ENCODE peak calls at places on chromosome 7, in ten cellular contexts. One of them, this sample, is unnamed.

GRCh38 chr7:45176886-45177731 is 19.5 kb downstream of the RAMP3 start:
- DNase-seq in A549: no peak
- DNase-seq in suprapubic skin: peak; percentile 46
- DNase-seq in stomach: no peak
- DNase-seq in HCT116: no peak
- DNase-seq in K562: no peak
- DNase-seq in spleen: peak; percentile 63
- DNase-seq in ovary: no peak
- DNase-seq in erythroblast: no peak
- DNase-seq in GM12891: no peak
- DNase-seq in this sample: no peak

GRCh38 chr7:119438315-119438714 is 834.7 kb upstream of the KCND2 start:
- DNase-seq in A549: no peak
- DNase-seq in suprapubic skin: no peak
- DNase-seq in stomach: no peak
- DNase-seq in HCT116: no peak
- DNase-seq in K562: no peak
- DNase-seq in spleen: no peak
- DNase-seq in ovary: no peak
- DNase-seq in erythroblast: no peak
- DNase-seq in GM12891: no peak
- DNase-seq in this sample: no peak

GRCh38 chr7:26449175-26450165 is 157.8 kb downstream of the SNX10 start:
- DNase-seq in A549: peak; percentile 10
- DNase-seq in suprapubic skin: no peak
- DNase-seq in stomach: no peak
- DNase-seq in HCT116: no peak
- DNase-seq in K562: no peak
- DNase-seq in spleen: no peak
- DNase-seq in ovary: no peak
- DNase-seq in erythroblast: no peak
- DNase-seq in GM12891: no peak
- DNase-seq in this sample: no peak

GRCh38 chr7:29924684-29925083 is 64.9 kb downstream of the SCRN1 start:
- DNase-seq in A549: no peak
- DNase-seq in suprapubic skin: no peak
- DNase-seq in stomach: no peak
- DNase-seq in HCT116: no peak
- DNase-seq in K562: no peak
- DNase-seq in spleen: no peak
- DNase-seq in ovary: no peak
- DNase-seq in erythroblast: no peak
- DNase-seq in GM12891: no peak
- DNase-seq in this sample: no peak

GRCh38 chr7:28755255-28755654 is 202.9 kb downstream of the TRIL start:
- DNase-seq in A549: no peak
- DNase-seq in suprapubic skin: peak; percentile 74
- DNase-seq in stomach: no peak
- DNase-seq in HCT116: no peak
- DNase-seq in K562: no peak
- DNase-seq in spleen: no peak
- DNase-seq in ovary: no peak
- DNase-seq in erythroblast: no peak
- DNase-seq in GM12891: no peak
- DNase-seq in this sample: no peak

GRCh38 chr7:104973227-104973626 is 40.8 kb upstream of the KMT2E start:
- DNase-seq in A549: no peak
- DNase-seq in suprapubic skin: no peak
- DNase-seq in stomach: no peak
- DNase-seq in HCT116: no peak
- DNase-seq in K562: no peak
- DNase-seq in spleen: no peak
- DNase-seq in ovary: no peak
- DNase-seq in erythroblast: no peak
- DNase-seq in GM12891: no peak
- DNase-seq in this sample: no peak

GRCh38 chr7:16985621-16986020 is 103.8 kb upstream of the AGR3 start:
- DNase-seq in A549: no peak
- DNase-seq in suprapubic skin: no peak
- DNase-seq in stomach: no peak
- DNase-seq in HCT116: no peak
- DNase-seq in K562: no peak
- DNase-seq in spleen: no peak
- DNase-seq in ovary: no peak
- DNase-seq in erythroblast: no peak
- DNase-seq in GM12891: no peak
- DNase-seq in this sample: no peak

GRCh38 chr7:473870-474604 is 45.6 kb downstream of the PDGFA start:
- DNase-seq in A549: no peak
- DNase-seq in suprapubic skin: peak; percentile 7
- DNase-seq in stomach: no peak
- DNase-seq in HCT116: no peak
- DNase-seq in K562: no peak
- DNase-seq in spleen: peak; percentile 33
- DNase-seq in ovary: no peak
- DNase-seq in erythroblast: no peak
- DNase-seq in GM12891: no peak
- DNase-seq in this sample: no peak

GRCh38 chr7:35011085-35011484 is 26.2 kb downstream of the DPY19L1 start:
- DNase-seq in A549: no peak
- DNase-seq in suprapubic skin: no peak
- DNase-seq in stomach: no peak
- DNase-seq in HCT116: no peak
- DNase-seq in K562: no peak
- DNase-seq in spleen: no peak
- DNase-seq in ovary: no peak
- DNase-seq in erythroblast: no peak
- DNase-seq in GM12891: no peak
- DNase-seq in this sample: no peak

GRCh38 chr7:80218723-80219122 is 84.1 kb downstream of the GNAI1 start:
- DNase-seq in A549: peak; percentile 40
- DNase-seq in suprapubic skin: no peak
- DNase-seq in stomach: no peak
- DNase-seq in HCT116: peak; percentile 88
- DNase-seq in K562: no peak
- DNase-seq in spleen: no peak
- DNase-seq in ovary: no peak
- DNase-seq in erythroblast: peak; percentile 37
- DNase-seq in GM12891: no peak
- DNase-seq in this sample: no peak

DNA sequence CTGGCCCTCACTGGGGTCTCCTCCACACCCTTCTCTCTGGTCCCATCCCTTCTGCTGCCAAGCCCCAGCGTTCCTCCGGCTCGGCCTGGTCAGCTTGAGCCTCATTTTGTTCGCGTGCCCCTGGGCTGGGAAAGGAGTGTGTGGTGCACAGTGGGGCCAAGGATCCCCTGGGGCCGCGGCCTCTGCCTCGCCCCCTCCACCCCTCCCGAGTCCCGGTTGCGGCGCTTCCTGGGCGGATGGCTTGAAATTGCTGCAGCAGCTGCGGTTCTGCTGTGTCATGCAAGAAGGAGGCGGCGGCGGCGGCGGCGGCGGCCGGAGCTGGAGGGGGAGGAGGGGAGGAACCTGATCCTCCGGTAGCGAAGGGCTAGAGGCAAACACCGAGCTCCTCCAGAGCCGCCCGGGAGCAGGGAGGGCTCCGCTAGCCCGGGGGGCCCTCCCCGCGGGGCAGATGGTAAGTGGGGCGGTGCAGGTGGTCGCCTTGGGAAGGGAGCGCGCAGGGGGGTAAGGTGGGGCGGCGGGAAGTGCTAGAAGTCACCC is 217.9 kb upstream of the MKLN1 start:
- DNase-seq in A549: peak; percentile 74
- DNase-seq in suprapubic skin: peak; percentile 94
- DNase-seq in stomach: peak; percentile 77
- DNase-seq in HCT116: no peak
- DNase-seq in K562: peak; percentile 91
- DNase-seq in spleen: peak; percentile 97
- DNase-seq in ovary: peak; percentile 75
- DNase-seq in erythroblast: peak; percentile 85
- DNase-seq in GM12891: no peak
- DNase-seq in this sample: peak; percentile 48
- TF ChIP-seq POLR2A in A549: peak; percentile 54
- TF ChIP-seq POLR2A in suprapubic skin: peak; percentile 68
- TF ChIP-seq POLR2A in stomach: no peak
- TF ChIP-seq POLR2A in HCT116: no peak
- TF ChIP-seq POLR2A in K562: peak; percentile 85
- TF ChIP-seq POLR2A in spleen: peak; percentile 41
- TF ChIP-seq POLR2A in ovary: peak; percentile 31
- TF ChIP-seq POLR2A in erythroblast: peak; percentile 29
- TF ChIP-seq POLR2A in GM12891: no peak
- TF ChIP-seq POLR2A in this sample: peak; percentile 48

GRCh38 chr7:56079450-56080185 is 13.1 kb downstream of the PHKG1 start:
- DNase-seq in A549: no peak
- DNase-seq in suprapubic skin: peak; percentile 87
- DNase-seq in stomach: peak; percentile 78
- DNase-seq in HCT116: no peak
- DNase-seq in K562: no peak
- DNase-seq in spleen: peak; percentile 74
- DNase-seq in ovary: peak; percentile 78
- DNase-seq in erythroblast: no peak
- DNase-seq in GM12891: no peak
- DNase-seq in this sample: no peak

GRCh38 chr7:56077681-56078080 is 13.6 kb downstream of the SUMF2 start:
- DNase-seq in A549: no peak
- DNase-seq in suprapubic skin: peak; percentile 33
- DNase-seq in stomach: no peak
- DNase-seq in HCT116: no peak
- DNase-seq in K562: no peak
- DNase-seq in spleen: peak; percentile 23
- DNase-seq in ovary: no peak
- DNase-seq in erythroblast: no peak
- DNase-seq in GM12891: no peak
- DNase-seq in this sample: no peak

GRCh38 chr7:56078196-56078595 is 14.1 kb downstream of the SUMF2 start:
- DNase-seq in A549: no peak
- DNase-seq in suprapubic skin: peak; percentile 64
- DNase-seq in stomach: no peak
- DNase-seq in HCT116: no peak
- DNase-seq in K562: peak; percentile 10
- DNase-seq in spleen: peak; percentile 75
- DNase-seq in ovary: no peak
- DNase-seq in erythroblast: no peak
- DNase-seq in GM12891: no peak
- DNase-seq in this sample: no peak

GRCh38 chr7:56074371-56074791 is 10.3 kb downstream of the SUMF2 start:
- DNase-seq in A549: peak; percentile 54
- DNase-seq in suprapubic skin: peak; percentile 90
- DNase-seq in stomach: peak; percentile 97
- DNase-seq in HCT116: no peak
- DNase-seq in K562: peak; percentile 77
- DNase-seq in spleen: peak; percentile 92
- DNase-seq in ovary: peak; percentile 85
- DNase-seq in erythroblast: peak; percentile 82
- DNase-seq in GM12891: peak; percentile 61
- DNase-seq in this sample: peak; percentile 48
- TF ChIP-seq POLR2A in A549: no peak
- TF ChIP-seq POLR2A in suprapubic skin: no peak
- TF ChIP-seq POLR2A in stomach: no peak
- TF ChIP-seq POLR2A in HCT116: no peak
- TF ChIP-seq POLR2A in K562: peak; percentile 29
- TF ChIP-seq POLR2A in spleen: no peak
- TF ChIP-seq POLR2A in ovary: no peak
- TF ChIP-seq POLR2A in erythroblast: no peak
- TF ChIP-seq POLR2A in GM12891: no peak
- TF ChIP-seq POLR2A in this sample: no peak

DNA sequence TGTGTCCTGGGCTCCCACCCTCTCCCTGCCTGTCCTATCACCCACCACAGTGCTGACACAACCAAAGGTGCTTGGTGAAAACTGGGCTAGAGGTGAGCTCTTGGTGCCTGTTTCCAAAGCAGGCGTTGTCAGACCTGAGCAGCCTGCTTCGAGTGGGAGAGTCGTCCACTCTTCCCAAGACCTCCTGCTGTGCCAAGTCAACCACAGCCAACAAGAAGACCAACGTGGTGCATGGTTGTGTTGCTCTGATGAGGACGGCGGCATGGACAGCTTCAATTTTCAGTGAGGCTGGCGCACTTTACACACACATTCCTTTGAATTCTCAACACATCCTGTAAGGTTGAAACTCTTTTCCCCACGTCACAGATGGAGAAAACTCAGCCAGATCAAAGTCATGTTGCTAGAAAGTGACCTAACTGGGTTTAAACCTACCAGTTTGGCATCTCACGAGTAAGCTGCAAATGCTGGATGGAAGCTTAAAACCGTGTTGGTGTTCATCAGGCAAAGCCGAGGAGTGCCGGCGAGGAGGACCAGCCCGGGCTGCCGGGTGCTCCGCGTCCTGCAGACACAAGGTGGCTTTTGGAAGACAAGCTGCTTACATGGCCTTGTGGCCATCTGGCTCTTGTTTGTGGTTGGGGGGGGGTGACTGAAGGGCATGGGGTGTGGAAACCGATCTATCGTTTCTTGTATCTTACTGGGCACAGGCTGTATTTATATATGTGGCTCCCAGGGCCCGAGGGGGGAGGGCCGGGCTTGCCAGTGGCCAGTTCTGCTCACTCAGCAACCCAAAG is 39.3 kb downstream of the INSIG1 start:
- DNase-seq in A549: no peak
- DNase-seq in suprapubic skin: no peak
- DNase-seq in stomach: no peak
- DNase-seq in HCT116: no peak
- DNase-seq in K562: peak; percentile 68
- DNase-seq in spleen: no peak
- DNase-seq in ovary: no peak
- DNase-seq in erythroblast: no peak
- DNase-seq in GM12891: no peak
- DNase-seq in this sample: no peak
- TF ChIP-seq POLR2A in A549: no peak
- TF ChIP-seq POLR2A in suprapubic skin: no peak
- TF ChIP-seq POLR2A in stomach: no peak
- TF ChIP-seq POLR2A in HCT116: no peak
- TF ChIP-seq POLR2A in K562: no peak
- TF ChIP-seq POLR2A in spleen: no peak
- TF ChIP-seq POLR2A in ovary: no peak
- TF ChIP-seq POLR2A in erythroblast: no peak
- TF ChIP-seq POLR2A in GM12891: no peak
- TF ChIP-seq POLR2A in this sample: no peak

DNA sequence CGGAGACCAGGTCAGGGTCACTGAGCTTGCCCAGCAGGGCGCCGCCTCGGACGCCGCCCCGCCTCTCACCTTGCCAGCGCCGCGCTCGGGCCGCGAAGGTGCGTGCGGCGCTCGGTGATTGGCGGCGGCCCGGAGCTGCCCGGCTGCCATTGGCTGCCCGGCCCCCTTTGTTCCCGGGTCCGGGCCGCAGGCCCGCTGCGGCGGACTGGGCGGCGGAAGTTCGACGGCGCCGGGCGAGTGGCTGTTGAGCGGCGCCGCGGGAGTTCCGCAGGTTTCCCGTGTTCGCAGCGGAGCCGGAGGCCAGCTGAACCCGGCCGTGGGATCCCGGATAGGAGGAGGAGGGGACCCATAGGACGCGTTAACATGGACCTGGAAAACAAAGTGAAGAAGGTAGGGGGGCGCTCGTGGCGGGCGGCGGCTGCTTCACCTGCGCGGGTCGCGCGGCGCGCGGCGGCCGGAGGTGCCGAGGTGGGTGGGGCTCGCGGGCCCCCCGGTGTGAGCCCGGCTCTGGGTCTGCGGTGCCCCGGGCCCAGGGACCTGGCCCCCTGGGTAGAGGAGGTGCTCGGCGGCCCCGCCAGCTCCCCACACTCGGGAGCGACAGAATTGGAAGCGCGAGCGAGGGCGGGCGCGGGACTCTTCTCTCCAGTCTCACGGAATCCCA is at the start of gene TES:
- DNase-seq in A549: peak; percentile 80
- DNase-seq in suprapubic skin: no peak
- DNase-seq in stomach: peak; percentile 87
- DNase-seq in HCT116: peak; percentile 70
- DNase-seq in K562: peak; percentile 97
- DNase-seq in spleen: peak; percentile 96
- DNase-seq in ovary: peak; percentile 25
- DNase-seq in erythroblast: peak; percentile 34
- DNase-seq in GM12891: peak; percentile 76
- DNase-seq in this sample: peak; percentile 66
- TF ChIP-seq POLR2A in A549: peak; percentile 27
- TF ChIP-seq POLR2A in suprapubic skin: peak; percentile 37
- TF ChIP-seq POLR2A in stomach: no peak
- TF ChIP-seq POLR2A in HCT116: no peak
- TF ChIP-seq POLR2A in K562: no peak
- TF ChIP-seq POLR2A in spleen: peak; percentile 59
- TF ChIP-seq POLR2A in ovary: no peak
- TF ChIP-seq POLR2A in erythroblast: no peak
- TF ChIP-seq POLR2A in GM12891: no peak
- TF ChIP-seq POLR2A in this sample: peak; percentile 54